ENCODE peak calls at places on chromosomes 6 and 20, in eight cellular contexts. K, J, E, G, Q, B, H and F are unnamed samples.

GRCh38 chr20:24134284-24134683 is 145.7 kb upstream of the GGTLC1 start:
- DNase-seq in K (no peak), H (no peak), Q (no peak), J (no peak), G (no peak), E (no peak), B (no peak), F (peak)

GRCh38 chr20:47156431-47156841 is 200.1 kb downstream of the ZMYND8 start:
- DNase-seq in Q (no peak), G (no peak), B (no peak), E (no peak), H (no peak), J (no peak), K (no peak), F (peak)

GRCh38 chr6:145244712-145245111 is 490.6 kb downstream of the EPM2A start:
- DNase-seq in B (no peak), E (no peak), J (no peak), H (no peak), G (no peak), K (no peak), Q (no peak), F (no peak)

GRCh38 chr20:25310921-25311728 is 63.2 kb downstream of the PYGB start:
- DNase-seq in Q (peak), E (no peak), H (no peak), K (no peak), B (peak), J (no peak), G (peak), F (peak)

GRCh38 chr6:116111552-116112528 is 11.2 kb downstream of the NT5DC1 start:
- DNase-seq in J (no peak), B (peak), H (peak), G (no peak), K (no peak), E (peak), Q (no peak), F (no peak)

GRCh38 chr20:61764471-61765020 is 301.1 kb downstream of the TAF4 start:
- DNase-seq in B (no peak), H (no peak), Q (no peak), K (no peak), G (peak), E (no peak), J (no peak), F (peak)

GRCh38 chr6:136284909-136285308 is 4.7 kb downstream of the BCLAF1 start:
- DNase-seq in E (no peak), Q (no peak), K (no peak), J (no peak), H (no peak), B (no peak), G (no peak), F (no peak)

GRCh38 chr6:17656092-17656491 is 50.6 kb downstream of the NUP153 start:
- DNase-seq in G (no peak), K (no peak), E (no peak), Q (no peak), H (peak), B (no peak), J (no peak), F (no peak)

GRCh38 chr6:30497714-30498113 is 8.4 kb downstream of the HLA-E start:
- DNase-seq in G (peak), E (no peak), B (no peak), K (no peak), J (no peak), Q (no peak), H (no peak), F (no peak)

GRCh38 chr20:5797165-5797564 is 47.0 kb downstream of the SHLD1 start:
- DNase-seq in K (no peak), Q (no peak), B (no peak), H (no peak), G (no peak), E (no peak), J (no peak), F (no peak)

GRCh38 chr20:13941031-13941430 is 49.4 kb downstream of the SEL1L2 start:
- DNase-seq in B (no peak), K (no peak), H (no peak), E (no peak), G (no peak), Q (no peak), J (no peak), F (no peak)

GRCh38 chr20:13934992-13935894 is 55.2 kb downstream of the SEL1L2 start:
- DNase-seq in J (no peak), Q (no peak), E (no peak), G (no peak), K (no peak), H (no peak), B (no peak), F (no peak)

GRCh38 chr6:87118054-87118453 is 23.1 kb upstream of the CGA start:
- DNase-seq in B (no peak), H (no peak), J (no peak), Q (no peak), K (no peak), G (no peak), E (no peak), F (no peak)

GRCh38 chr6:155079985-155080452 is 84.9 kb downstream of the TIAM2 start:
- DNase-seq in H (no peak), B (no peak), E (no peak), Q (no peak), J (no peak), K (peak), G (no peak), F (no peak)

GRCh38 chr6:143806282-143807102 is 36.6 kb upstream of the LTV1 start:
- DNase-seq in J (no peak), E (no peak), Q (no peak), K (no peak), G (no peak), H (no peak), B (no peak), F (no peak)

GRCh38 chr20:22315771-22316170 is 268.6 kb downstream of the FOXA2 start:
- DNase-seq in E (no peak), K (no peak), B (no peak), Q (no peak), H (no peak), G (no peak), J (no peak), F (no peak)

GRCh38 chr6:41036188-41036587 is 2.8 kb downstream of the UNC5CL start:
- DNase-seq in H (no peak), E (peak), K (no peak), Q (no peak), G (no peak), B (no peak), J (no peak), F (no peak)

GRCh38 chr6:127302728-127303675 is 36.3 kb downstream of the RNF146 start:
- DNase-seq in E (peak), B (peak), K (no peak), J (peak), H (peak), G (no peak), Q (peak), F (no peak)

GRCh38 chr20:16553684-16554083 is 19.6 kb downstream of the KIF16B start:
- DNase-seq in H (no peak), J (no peak), Q (no peak), E (no peak), K (no peak), B (no peak), G (no peak), F (no peak)

GRCh38 chr6:17032595-17033591 is 69.0 kb upstream of the STMND1 start:
- DNase-seq in G (peak), J (peak), Q (peak), E (peak), H (no peak), K (no peak), B (peak), F (peak)

GRCh38 chr6:104014133-104014532 is 845.6 kb downstream of the HACE1 start:
- DNase-seq in Q (no peak), J (no peak), K (no peak), B (no peak), G (no peak), H (no peak), E (no peak), F (no peak)
- TF ChIP-seq EP300 in Q (no peak), J (no peak), K (no peak), B (no peak), G (no peak), H (no peak), E (no peak), F (no peak)

DNA sequence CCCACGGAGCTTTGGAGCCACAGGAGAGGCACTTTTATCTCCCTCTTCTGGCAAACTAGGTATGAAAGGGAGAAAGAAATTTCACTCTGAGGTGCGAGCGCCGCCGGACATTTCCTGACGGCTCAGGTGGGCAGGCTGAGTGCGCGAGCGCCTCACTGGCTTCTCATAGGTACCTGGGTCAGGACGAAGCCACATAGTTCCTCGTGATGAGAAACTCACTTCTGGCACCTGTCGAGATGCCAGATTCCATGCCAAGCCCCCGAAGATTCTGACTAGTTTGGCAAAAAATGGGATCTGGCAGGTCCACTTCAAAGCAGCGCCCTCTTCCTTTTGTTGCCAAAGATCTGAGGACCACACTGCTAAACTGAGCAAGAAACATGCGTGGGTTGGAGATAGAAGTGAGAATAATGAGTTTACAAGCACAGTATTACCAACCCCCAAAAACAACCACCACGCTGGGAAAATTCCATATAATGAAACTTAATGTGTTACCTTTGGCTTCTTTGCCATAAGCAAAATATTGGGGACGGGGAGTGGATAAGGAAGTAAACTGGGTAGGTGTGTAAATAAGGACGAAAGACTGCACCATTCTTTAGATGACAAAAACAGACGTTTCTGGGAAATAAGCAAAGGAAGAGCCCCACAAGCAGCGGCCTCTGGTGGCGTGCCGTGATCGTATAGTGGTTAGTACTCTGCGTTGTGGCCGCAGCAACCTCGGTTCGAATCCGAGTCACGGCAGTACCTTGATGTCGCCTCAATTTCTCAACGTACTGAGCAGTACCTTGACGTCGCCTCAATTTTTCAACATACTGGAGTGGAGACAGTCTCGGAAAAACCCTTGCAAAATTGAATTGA is 89.8 kb upstream of the PRSS16 start:
- DNase-seq in B (peak), H (no peak), E (peak), K (peak), Q (peak), J (peak), G (no peak), F (peak)
- H3K27ac ChIP-seq in B (peak), H (no peak), E (peak), K (peak), Q (no peak), J (peak), G (no peak), F (no peak)

GRCh38 chr6:36360241-36361054 is 23.8 kb upstream of the BNIP5 start:
- DNase-seq in G (peak), B (peak), J (peak), Q (peak), H (peak), K (no peak), E (peak), F (peak)

GRCh38 chr6:36361071-36361470 is 24.4 kb upstream of the BNIP5 start:
- DNase-seq in Q (no peak), B (no peak), K (no peak), E (no peak), J (no peak), H (no peak), G (no peak), F (no peak)

GRCh38 chr6:36355819-36356218 is 19.1 kb upstream of the BNIP5 start:
- DNase-seq in H (no peak), G (no peak), Q (no peak), K (no peak), J (no peak), E (no peak), B (no peak), F (no peak)

GRCh38 chr6:36358235-36358915 is 21.7 kb upstream of the BNIP5 start:
- DNase-seq in Q (peak), E (no peak), J (no peak), B (no peak), G (no peak), K (peak), H (no peak), F (no peak)

GRCh38 chr6:36357872-36358234 is 21.2 kb upstream of the BNIP5 start:
- DNase-seq in J (no peak), H (no peak), K (peak), E (no peak), B (no peak), Q (no peak), G (no peak), F (no peak)
- TF ChIP-seq EP300 in J (no peak), H (no peak), K (no peak), E (no peak), B (no peak), Q (no peak), G (no peak), F (no peak)

DNA sequence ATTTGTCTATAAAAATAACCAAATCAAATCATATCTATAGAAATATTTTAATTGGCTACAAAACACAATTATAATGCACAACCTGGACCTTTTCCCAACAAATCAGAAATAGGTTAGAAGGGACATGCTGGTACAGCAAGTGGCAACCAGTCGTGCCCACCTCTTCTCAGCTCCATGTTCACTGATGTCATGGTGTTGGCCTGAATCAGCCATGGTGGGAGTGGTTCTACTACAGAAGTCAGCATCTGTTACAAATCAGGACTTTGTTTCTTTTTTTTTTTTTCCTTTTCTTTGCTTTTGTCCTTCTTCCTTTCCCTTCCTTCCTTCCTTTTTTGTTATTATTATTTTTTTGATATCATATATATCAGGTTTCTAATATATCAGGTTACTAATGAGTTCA is 91.3 kb downstream of the RALGAPA2 start:
- DNase-seq in K (no peak), H (no peak), G (no peak), E (no peak), B (no peak), Q (no peak), J (no peak), F (no peak)
- H3K27ac ChIP-seq in K (no peak), H (no peak), G (no peak), E (no peak), B (no peak), Q (no peak), J (no peak), F (no peak)